ENCODE peak calls at places on chromosomes 5 and 9, in eight cellular contexts. K is activated CD4-positive, alpha-beta T cell treated with anti-CD3 and anti-CD28 coated beads, Interleukin-2, amount 50 U/mL, for 1 hour; B is T-cell; T is AG20443; G is posterior cingulate gyrus; N is body of pancreas; Z is mucosa of gallbladder; M is hepatic stellate cell. H is an unnamed sample.

GRCh38 chr5:102223542-102224444 is 72.3 kb downstream of the SLCO4C1 start:
- DNase-seq in K (no peak), N (no peak), B (no peak), M (no peak), T (no peak), Z (no peak), G (no peak), H (peak)

GRCh38 chr9:121895836-121896544 is 197.1 kb downstream of the TTLL11 start:
- DNase-seq in Z (peak), G (no peak), M (no peak), T (no peak), K (no peak), B (no peak), N (peak), H (no peak)

GRCh38 chr5:72281764-72282499 is 38.1 kb downstream of the MRPS27 start:
- DNase-seq in Z (no peak), B (no peak), M (peak), T (peak), K (no peak), N (no peak), G (no peak), H (no peak)

GRCh38 chr5:32760091-32760509 is 49.0 kb downstream of the NPR3 start:
- DNase-seq in G (no peak), K (no peak), N (no peak), Z (no peak), M (peak), T (peak), B (no peak), H (no peak)

GRCh38 chr5:19193631-19194030 is 794.4 kb downstream of the CDH18 start:
- DNase-seq in N (no peak), M (no peak), G (no peak), K (no peak), Z (no peak), T (no peak), B (no peak), H (no peak)

GRCh38 chr9:134130503-134131375 is 5.1 kb upstream of the WDR5 start:
- DNase-seq in Z (peak), T (peak), B (no peak), G (no peak), K (no peak), N (peak), M (peak), H (no peak)

GRCh38 chr5:15601274-15601673 is 101.3 kb downstream of the FBXL7 start:
- DNase-seq in T (no peak), N (no peak), M (no peak), G (peak), K (no peak), B (no peak), Z (no peak), H (no peak)

GRCh38 chr5:116600876-116601275 is 26.3 kb upstream of the SEMA6A start:
- DNase-seq in Z (no peak), T (peak), G (no peak), B (no peak), N (no peak), K (no peak), M (peak), H (no peak)

GRCh38 chr5:168793844-168794837 is 215.0 kb upstream of the PANK3 start:
- DNase-seq in M (no peak), N (no peak), T (peak), G (no peak), Z (peak), B (no peak), K (no peak), H (no peak)

GRCh38 chr5:111834926-111835599 is 78.1 kb upstream of the NREP start:
- DNase-seq in M (no peak), K (no peak), G (no peak), Z (no peak), N (no peak), T (peak), B (no peak), H (no peak)

GRCh38 chr9:73152445-73152844 is 780 bp downstream of the ANXA1 start:
- DNase-seq in Z (no peak), K (no peak), T (no peak), G (no peak), B (no peak), M (no peak), N (no peak), H (no peak)

H was measured in central memory CD4-positive, alpha-beta T cell.